ENCODE peak calls at places on chromosomes 3 and 15, in five cellular contexts. One of them, this sample, is unnamed.

GRCh38 chr3:38137615-38138346 is 680 bp upstream of the MYD88 start:
- DNase-seq in cardiac muscle cell: no peak
- DNase-seq in NAMALWA: peak; percentile 53
- DNase-seq in uterus: no peak
- DNase-seq in islet precursor cell: no peak
- DNase-seq in this sample: no peak

GRCh38 chr15:69132935-69133861 is 27.2 kb upstream of the GLCE start:
- DNase-seq in islet precursor cell: no peak
- DNase-seq in NAMALWA: no peak
- DNase-seq in cardiac muscle cell: no peak
- DNase-seq in uterus: no peak
- DNase-seq in this sample: no peak

GRCh38 chr3:191070201-191070600 is 128.8 kb upstream of the OSTN start:
- DNase-seq in NAMALWA: no peak
- DNase-seq in islet precursor cell: no peak
- DNase-seq in cardiac muscle cell: peak; percentile 90
- DNase-seq in uterus: no peak
- DNase-seq in this sample: peak; percentile 64

GRCh38 chr15:88645171-88646087 is 6.6 kb downstream of the ISG20 start:
- DNase-seq in cardiac muscle cell: no peak
- DNase-seq in uterus: no peak
- DNase-seq in NAMALWA: no peak
- DNase-seq in islet precursor cell: no peak
- DNase-seq in this sample: no peak

GRCh38 chr3:126528800-126529541 is 5.0 kb downstream of the CHST13 start:
- DNase-seq in uterus: no peak
- DNase-seq in NAMALWA: no peak
- DNase-seq in islet precursor cell: no peak
- DNase-seq in cardiac muscle cell: peak; percentile 53
- DNase-seq in this sample: peak; percentile 48

GRCh38 chr15:87080547-87080946 is 1000.9 kb downstream of the AGBL1 start:
- DNase-seq in NAMALWA: no peak
- DNase-seq in cardiac muscle cell: no peak
- DNase-seq in islet precursor cell: peak; percentile 56
- DNase-seq in uterus: no peak
- DNase-seq in this sample: no peak

GRCh38 chr3:16476636-16477035 is 36.9 kb downstream of the RFTN1 start:
- DNase-seq in uterus: no peak
- DNase-seq in cardiac muscle cell: peak; percentile 91
- DNase-seq in islet precursor cell: no peak
- DNase-seq in NAMALWA: no peak
- DNase-seq in this sample: peak; percentile 72

GRCh38 chr3:13711911-13712650 is 163.2 kb downstream of the FBLN2 start:
- DNase-seq in islet precursor cell: peak; percentile 18
- DNase-seq in NAMALWA: no peak
- DNase-seq in uterus: no peak
- DNase-seq in cardiac muscle cell: no peak
- DNase-seq in this sample: no peak

GRCh38 chr3:150292891-150293290 is 115.2 kb upstream of the TSC22D2 start:
- DNase-seq in islet precursor cell: no peak
- DNase-seq in uterus: no peak
- DNase-seq in NAMALWA: no peak
- DNase-seq in cardiac muscle cell: peak; percentile 65
- DNase-seq in this sample: no peak

GRCh38 chr3:145124886-145125285 is 1036.1 kb downstream of the PLOD2 start:
- DNase-seq in uterus: no peak
- DNase-seq in NAMALWA: no peak
- DNase-seq in islet precursor cell: no peak
- DNase-seq in cardiac muscle cell: no peak
- DNase-seq in this sample: peak; percentile 59

GRCh38 chr3:195039180-195039843 is 231.6 kb downstream of the XXYLT1 start:
- DNase-seq in cardiac muscle cell: no peak
- DNase-seq in NAMALWA: no peak
- DNase-seq in uterus: no peak
- DNase-seq in islet precursor cell: peak; percentile 44
- DNase-seq in this sample: no peak

GRCh38 chr3:122031123-122031468 is 9.0 kb upstream of the ILDR1 start:
- DNase-seq in islet precursor cell: no peak
- DNase-seq in NAMALWA: no peak
- DNase-seq in uterus: no peak
- DNase-seq in cardiac muscle cell: no peak
- DNase-seq in this sample: no peak

GRCh38 chr15:64045774-64046346 is 425 bp downstream of the DAPK2 start:
- DNase-seq in NAMALWA: no peak
- DNase-seq in islet precursor cell: no peak
- DNase-seq in cardiac muscle cell: no peak
- DNase-seq in uterus: peak; percentile 28
- DNase-seq in this sample: no peak

This sample was measured in kidney epithelial cell.